ENCODE peak calls at places on chromosome 1, in eight cellular contexts. Y is T-helper 1 cell; Z is mesothelial cell of epicardium; L is transverse colon; F is choroid plexus epithelial cell; E is GM04504; X is activated T-cell treated with anti-CD3 and anti-CD28 coated beads, Interleukin-2, amount 50 U/mL, for 72 hours; N is dermis microvascular lymphatic vessel endothelial cell. R is an unnamed sample.
A peak's percentile ranks its signal among the peaks of the same experiment; 100 is the strongest.

GRCh38 chr1:35222322-35223108 is 29.6 kb upstream of the SFPQ start:
- DNase-seq in Y (no peak), Z (no peak), L (no peak), F (peak; percentile 89), E (peak; percentile 77), X (no peak), N (no peak), R (no peak)

GRCh38 chr1:17542696-17543095 is 3.2 kb downstream of the ARHGEF10L start:
- DNase-seq in Y (no peak), Z (no peak), L (peak; percentile 63), F (no peak), E (no peak), X (no peak), N (no peak), R (no peak)

GRCh38 chr1:201330541-201330940 is 46.9 kb downstream of the TNNT2 start:
- DNase-seq in Y (no peak), Z (no peak), L (no peak), F (no peak), E (no peak), X (no peak), N (no peak), R (no peak)

GRCh38 chr1:157487430-157487829 is 64.9 kb downstream of the FCRL5 start:
- DNase-seq in Y (no peak), Z (no peak), L (no peak), F (no peak), E (no peak), X (no peak), N (no peak), R (no peak)

GRCh38 chr1:48931571-48932251 is 155.0 kb upstream of the BEND5 start:
- DNase-seq in Y (no peak), Z (no peak), L (no peak), F (peak; percentile 6), E (no peak), X (no peak), N (peak; percentile 78), R (no peak)

GRCh38 chr1:75097686-75098085 is 36.5 kb upstream of the LHX8 start:
- DNase-seq in Y (no peak), Z (peak; percentile 47), L (no peak), F (no peak), E (peak; percentile 6), X (no peak), N (peak; percentile 13), R (no peak)

GRCh38 chr1:35864813-35865212 is 18.2 kb upstream of the AGO1 start:
- DNase-seq in Y (no peak), Z (no peak), L (no peak), F (no peak), E (no peak), X (no peak), N (peak; percentile 16), R (no peak)

GRCh38 chr1:109818351-109819325 is 54.9 kb upstream of the EPS8L3 start:
- DNase-seq in Y (no peak), Z (no peak), L (no peak), F (peak; percentile 32), E (no peak), X (no peak), N (no peak), R (peak; percentile 69)

GRCh38 chr1:108072294-108072693 is 107.3 kb upstream of the VAV3 start:
- DNase-seq in Y (no peak), Z (no peak), L (no peak), F (no peak), E (no peak), X (no peak), N (no peak), R (no peak)

GRCh38 chr1:51654000-51654399 is 37.1 kb downstream of the OSBPL9 start:
- DNase-seq in Y (no peak), Z (no peak), L (no peak), F (no peak), E (no peak), X (no peak), N (peak; percentile 53), R (no peak)

GRCh38 chr1:204723131-204723787 is 37.7 kb upstream of the LRRN2 start:
- DNase-seq in Y (no peak), Z (no peak), L (no peak), F (no peak), E (no peak), X (peak; percentile 7), N (no peak), R (no peak)

GRCh38 chr1:185929759-185930158 is 195.6 kb downstream of the HMCN1 start:
- DNase-seq in Y (no peak), Z (no peak), L (no peak), F (peak; percentile 45), E (peak; percentile 41), X (no peak), N (peak; percentile 19), R (no peak)

GRCh38 chr1:50651476-50652263 is 228.4 kb upstream of the DMRTA2 start:
- DNase-seq in Y (no peak), Z (no peak), L (no peak), F (no peak), E (no peak), X (no peak), N (no peak), R (no peak)

GRCh38 chr1:218164930-218165686 is 120.0 kb upstream of the RRP15 start:
- DNase-seq in Y (no peak), Z (no peak), L (peak; percentile 7), F (no peak), E (no peak), X (peak; percentile 16), N (no peak), R (peak; percentile 28)

GRCh38 chr1:165537351-165538107 is 6.3 kb upstream of the LRRC52 start:
- DNase-seq in Y (no peak), Z (no peak), L (no peak), F (no peak), E (no peak), X (no peak), N (no peak), R (no peak)

GRCh38 chr1:44549491-44549890 is 124.8 kb downstream of the TMEM53 start:
- DNase-seq in Y (no peak), Z (no peak), L (no peak), F (no peak), E (no peak), X (no peak), N (no peak), R (no peak)

GRCh38 chr1:179025975-179026812 is 500 bp downstream of the FAM20B start:
- DNase-seq in Y (peak; percentile 73), Z (peak; percentile 53), L (peak; percentile 87), F (no peak), E (no peak), X (peak; percentile 78), N (peak; percentile 54), R (peak; percentile 74)

GRCh38 chr1:172980456-172980855 is 70.3 kb downstream of the TNFSF18 start:
- DNase-seq in Y (no peak), Z (no peak), L (no peak), F (peak; percentile 78), E (no peak), X (no peak), N (peak; percentile 82), R (no peak)

GRCh38 chr1:167081594-167081993 is 8.6 kb downstream of the GPA33 start:
- DNase-seq in Y (no peak), Z (no peak), L (no peak), F (no peak), E (no peak), X (no peak), N (no peak), R (no peak)

GRCh38 chr1:171814692-171815091 is 26.6 kb upstream of the DNM3 start:
- DNase-seq in Y (no peak), Z (no peak), L (no peak), F (peak; percentile 14), E (peak; percentile 64), X (no peak), N (no peak), R (no peak)

GRCh38 chr1:234922987-234923386 is 205.7 kb downstream of the TOMM20 start:
- DNase-seq in Y (no peak), Z (no peak), L (no peak), F (no peak), E (no peak), X (no peak), N (no peak), R (no peak)

GRCh38 chr1:102799496-102799895 is 308.8 kb downstream of the COL11A1 start:
- DNase-seq in Y (no peak), Z (no peak), L (no peak), F (peak; percentile 67), E (no peak), X (no peak), N (no peak), R (no peak)

GRCh38 chr1:29444081-29444715 is 207.9 kb downstream of the PTPRU start:
- DNase-seq in Y (no peak), Z (no peak), L (no peak), F (no peak), E (no peak), X (no peak), N (no peak), R (no peak)

GRCh38 chr1:202702088-202702487 is 8.2 kb downstream of the SYT2 start:
- DNase-seq in Y (no peak), Z (no peak), L (no peak), F (no peak), E (no peak), X (no peak), N (no peak), R (no peak)

GRCh38 chr1:186738896-186739295 is 58.7 kb upstream of the PTGS2 start:
- DNase-seq in Y (peak; percentile 88), Z (no peak), L (no peak), F (no peak), E (no peak), X (peak; percentile 41), N (no peak), R (no peak)

GRCh38 chr1:179807691-179808485 is 64.8 kb downstream of the FAM163A start:
- DNase-seq in Y (no peak), Z (no peak), L (no peak), F (peak; percentile 95), E (no peak), X (no peak), N (no peak), R (no peak)

GRCh38 chr1:3409737-3410434 is 44.6 kb upstream of the ARHGEF16 start:
- DNase-seq in Y (no peak), Z (no peak), L (peak; percentile 33), F (peak; percentile 72), E (peak; percentile 28), X (no peak), N (peak; percentile 51), R (peak; percentile 88)

GRCh38 chr1:225882699-225883615 is 777 bp upstream of the TMEM63A start:
- DNase-seq in Y (peak; percentile 18), Z (peak; percentile 41), L (peak; percentile 61), F (peak; percentile 39), E (no peak), X (peak; percentile 48), N (peak; percentile 41), R (peak; percentile 56)

GRCh38 chr1:204296431-204296988 is 63.2 kb downstream of the PLEKHA6 start:
- DNase-seq in Y (no peak), Z (no peak), L (no peak), F (peak; percentile 87), E (no peak), X (no peak), N (no peak), R (peak; percentile 51)

GRCh38 chr1:243487036-243487648 is 231.3 kb downstream of the SDCCAG8 start:
- DNase-seq in Y (no peak), Z (no peak), L (no peak), F (no peak), E (no peak), X (no peak), N (no peak), R (no peak)

GRCh38 chr1:195026792-195027191 is 1581.4 kb downstream of the KCNT2 start:
- DNase-seq in Y (no peak), Z (no peak), L (no peak), F (no peak), E (no peak), X (no peak), N (no peak), R (no peak)

GRCh38 chr1:19960621-19961020 is 18.8 kb downstream of the PLA2G2A start:
- DNase-seq in Y (no peak), Z (no peak), L (no peak), F (no peak), E (no peak), X (no peak), N (no peak), R (no peak)

GRCh38 chr1:28604962-28605361 is 12.9 kb downstream of the RAB42 start:
- DNase-seq in Y (no peak), Z (no peak), L (no peak), F (no peak), E (no peak), X (no peak), N (no peak), R (no peak)

GRCh38 chr1:16905856-16906702 is 10.3 kb downstream of the RNU1-2 start:
- DNase-seq in Y (no peak), Z (no peak), L (no peak), F (peak; percentile 37), E (no peak), X (peak; percentile 65), N (no peak), R (no peak)

R was measured in testis.